ENCODE peak calls at places on chromosomes 1 and 21, in nine cellular contexts. K is kidney tubule cell, S is G401, A is left cardiac atrium, I is left lung, R is uterus, V is H7, Q is NCI-H345, L is germinal center. N is an unnamed sample.

GRCh38 chr1:52503706-52504105 is 49.2 kb downstream of the TUT4 start:
- DNase-seq in K (no peak), S (no peak), A (no peak), I (no peak), R (no peak), V (no peak), Q (no peak), L (no peak), N (no peak)

GRCh38 chr1:168179411-168180147 is 817 bp downstream of the TIPRL start:
- DNase-seq in K (no peak), S (peak), A (no peak), I (no peak), R (no peak), V (peak), Q (no peak), L (peak), N (no peak)

GRCh38 chr1:228081578-228082259 is 789 bp upstream of the ARF1 start:
- DNase-seq in K (no peak), S (peak), A (peak), I (peak), R (no peak), V (peak), Q (no peak), L (no peak), N (no peak)

GRCh38 chr1:160363010-160363409 is 3.9 kb upstream of the NHLH1 start:
- DNase-seq in K (no peak), S (peak), A (no peak), I (no peak), R (no peak), V (peak), Q (no peak), L (no peak), N (no peak)

GRCh38 chr1:88029142-88029541 is 654.9 kb upstream of the PKN2 start:
- DNase-seq in K (no peak), S (no peak), A (peak), I (no peak), R (no peak), V (peak), Q (no peak), L (no peak), N (no peak)

GRCh38 chr1:52955129-52955970 is 28.3 kb downstream of the SCP2 start:
- DNase-seq in K (peak), S (peak), A (no peak), I (no peak), R (no peak), V (no peak), Q (no peak), L (no peak), N (no peak)

GRCh38 chr21:39055167-39055767 is 128.0 kb downstream of the PSMG1 start:
- DNase-seq in K (no peak), S (no peak), A (no peak), I (no peak), R (no peak), V (no peak), Q (no peak), L (no peak), N (no peak)

GRCh38 chr1:53634571-53634979 is 104.4 kb downstream of the GLIS1 start:
- DNase-seq in K (no peak), S (no peak), A (no peak), I (no peak), R (no peak), V (peak), Q (no peak), L (no peak), N (no peak)

GRCh38 chr1:154972517-154973343 is 1.8 kb upstream of the CKS1B start:
- DNase-seq in K (peak), S (peak), A (peak), I (peak), R (peak), V (peak), Q (no peak), L (no peak), N (peak)

GRCh38 chr1:246750752-246751151 is 26.5 kb downstream of the SCCPDH start:
- DNase-seq in K (no peak), S (no peak), A (no peak), I (no peak), R (no peak), V (no peak), Q (no peak), L (no peak), N (no peak)

GRCh38 chr21:38323721-38324591 is 67.2 kb downstream of the KCNJ15 start:
- DNase-seq in K (peak), S (no peak), A (no peak), I (no peak), R (no peak), V (peak), Q (no peak), L (no peak), N (no peak)

GRCh38 chr1:84365225-84366221 is 32.8 kb upstream of the DNASE2B start:
- DNase-seq in K (peak), S (no peak), A (no peak), I (peak), R (no peak), V (no peak), Q (no peak), L (no peak), N (no peak)

GRCh38 chr1:52579415-52579814 is 22.8 kb upstream of the GPX7 start:
- DNase-seq in K (no peak), S (no peak), A (no peak), I (no peak), R (no peak), V (no peak), Q (no peak), L (no peak), N (no peak)

GRCh38 chr1:115828101-115829022 is 12.6 kb downstream of the NHLH2 start:
- DNase-seq in K (no peak), S (peak), A (peak), I (peak), R (peak), V (peak), Q (peak), L (no peak), N (no peak)

GRCh38 chr1:155864393-155864792 is 5.0 kb downstream of the SYT11 start:
- DNase-seq in K (no peak), S (no peak), A (no peak), I (no peak), R (no peak), V (no peak), Q (no peak), L (no peak), N (no peak)

N was measured in gastrocnemius medialis.